ENCODE peak calls at places on chromosome X, in seven cellular contexts. S, G, A, I, U, R and Q are unnamed samples.

GRCh38 chrX:39361736-39362135 is 560.5 kb downstream of the MID1IP1 start:
- DNase-seq in S (no peak), G (no peak), A (no peak), I (no peak), U (no peak), R (no peak), Q (no peak)

GRCh38 chrX:131840799-131841495 is 182.2 kb upstream of the STK26 start:
- DNase-seq in S (no peak), G (no peak), A (no peak), I (no peak), U (no peak), R (no peak), Q (no peak)

GRCh38 chrX:134547047-134547679 is 87.2 kb downstream of the HPRT1 start:
- DNase-seq in S (no peak), G (no peak), A (no peak), I (no peak), U (no peak), R (no peak), Q (no peak)

GRCh38 chrX:115689931-115690330 is 129.0 kb downstream of the PLS3 start:
- DNase-seq in S (no peak), G (no peak), A (no peak), I (no peak), U (no peak), R (no peak), Q (no peak)

GRCh38 chrX:27915617-27916016 is 65.6 kb downstream of the DCAF8L1 start:
- DNase-seq in S (no peak), G (no peak), A (no peak), I (peak), U (no peak), R (no peak), Q (no peak)

GRCh38 chrX:114798902-114799301 is 215.0 kb downstream of the HTR2C start:
- DNase-seq in S (peak), G (no peak), A (no peak), I (peak), U (no peak), R (no peak), Q (no peak)

GRCh38 chrX:155966876-155967275 is 30.6 kb upstream of the IL9R start:
- DNase-seq in S (peak), G (no peak), A (no peak), I (peak), U (peak), R (no peak), Q (no peak)

GRCh38 chrX:49106930-49107329 is 16.6 kb downstream of the GPKOW start:
- DNase-seq in S (no peak), G (no peak), A (no peak), I (peak), U (peak), R (peak), Q (no peak)

GRCh38 chrX:49175435-49175834 is 3.7 kb downstream of the PLP2 start:
- DNase-seq in S (no peak), G (no peak), A (no peak), I (peak), U (no peak), R (no peak), Q (no peak)

GRCh38 chrX:130100180-130100579 is 10.1 kb downstream of the ELF4 start:
- DNase-seq in S (no peak), G (peak), A (no peak), I (no peak), U (no peak), R (no peak), Q (peak)

GRCh38 chrX:65610040-65610439 is 57.4 kb upstream of the MSN start:
- DNase-seq in S (no peak), G (no peak), A (no peak), I (peak), U (no peak), R (no peak), Q (no peak)

GRCh38 chrX:130125090-130125489 is 14.8 kb upstream of the ELF4 start:
- DNase-seq in S (no peak), G (peak), A (no peak), I (peak), U (no peak), R (no peak), Q (peak)

GRCh38 chrX:150482537-150483217 is 85.7 kb upstream of the MTM1 start:
- DNase-seq in S (peak), G (no peak), A (no peak), I (peak), U (peak), R (peak), Q (no peak)

GRCh38 chrX:104565791-104566687 is at the start of gene IL1RAPL2:
- DNase-seq in S (no peak), G (peak), A (peak), I (peak), U (no peak), R (no peak), Q (no peak)

GRCh38 chrX:80648023-80648422 is 161.7 kb downstream of the BRWD3 start:
- DNase-seq in S (no peak), G (no peak), A (no peak), I (peak), U (no peak), R (no peak), Q (no peak)

GRCh38 chrX:17553451-17553850 is 178.5 kb downstream of the NHS start:
- DNase-seq in S (no peak), G (no peak), A (no peak), I (peak), U (peak), R (no peak), Q (peak)

GRCh38 chrX:17842769-17843525 is 18.2 kb downstream of the RAI2 start:
- DNase-seq in S (no peak), G (no peak), A (no peak), I (peak), U (no peak), R (no peak), Q (no peak)